ENCODE peak calls at places on chromosomes 2 and 18, in seven cellular contexts. One of them, this sample, is unnamed.

GRCh38 chr18:9971313-9971920 is 57.6 kb downstream of the VAPA start:
- DNase-seq in IMR-90: peak; percentile 81
- DNase-seq in sigmoid colon: peak; percentile 87
- DNase-seq in astrocyte of the spinal cord: peak; percentile 87
- DNase-seq in GM12878: peak; percentile 27
- DNase-seq in SK-N-SH: peak; percentile 70
- DNase-seq in progenitor cell of endocrine pancreas: peak; percentile 56
- DNase-seq in this sample: peak; percentile 41

GRCh38 chr2:62362561-62362960 is 143.4 kb downstream of the TMEM17 start:
- DNase-seq in IMR-90: no peak
- DNase-seq in sigmoid colon: no peak
- DNase-seq in astrocyte of the spinal cord: no peak
- DNase-seq in GM12878: no peak
- DNase-seq in SK-N-SH: no peak
- DNase-seq in progenitor cell of endocrine pancreas: no peak
- DNase-seq in this sample: peak; percentile 39

GRCh38 chr2:8662239-8662879 is 19.5 kb upstream of the ID2 start:
- DNase-seq in IMR-90: peak; percentile 90
- DNase-seq in sigmoid colon: no peak
- DNase-seq in astrocyte of the spinal cord: peak; percentile 82
- DNase-seq in GM12878: no peak
- DNase-seq in SK-N-SH: peak; percentile 57
- DNase-seq in progenitor cell of endocrine pancreas: no peak
- DNase-seq in this sample: no peak

GRCh38 chr2:162465430-162465829 is 121.5 kb downstream of the GCA start:
- DNase-seq in IMR-90: no peak
- DNase-seq in sigmoid colon: no peak
- DNase-seq in astrocyte of the spinal cord: no peak
- DNase-seq in GM12878: no peak
- DNase-seq in SK-N-SH: no peak
- DNase-seq in progenitor cell of endocrine pancreas: no peak
- DNase-seq in this sample: no peak

GRCh38 chr2:38465789-38466127 is 88.7 kb upstream of the ATL2 start:
- DNase-seq in IMR-90: peak; percentile 21
- DNase-seq in sigmoid colon: no peak
- DNase-seq in astrocyte of the spinal cord: peak; percentile 33
- DNase-seq in GM12878: no peak
- DNase-seq in SK-N-SH: peak; percentile 44
- DNase-seq in progenitor cell of endocrine pancreas: no peak
- DNase-seq in this sample: peak; percentile 19

GRCh38 chr18:45384137-45384998 is 230.9 kb upstream of the SLC14A2 start:
- DNase-seq in IMR-90: peak; percentile 35
- DNase-seq in sigmoid colon: no peak
- DNase-seq in astrocyte of the spinal cord: peak; percentile 57
- DNase-seq in GM12878: peak; percentile 8
- DNase-seq in SK-N-SH: peak; percentile 60
- DNase-seq in progenitor cell of endocrine pancreas: peak; percentile 51
- DNase-seq in this sample: peak; percentile 29

GRCh38 chr18:59509477-59510173 is 150.6 kb upstream of the LMAN1 start:
- DNase-seq in IMR-90: no peak
- DNase-seq in sigmoid colon: peak; percentile 85
- DNase-seq in astrocyte of the spinal cord: no peak
- DNase-seq in GM12878: no peak
- DNase-seq in SK-N-SH: no peak
- DNase-seq in progenitor cell of endocrine pancreas: no peak
- DNase-seq in this sample: no peak

GRCh38 chr2:157258520-157259326 is 1.2 kb downstream of the GALNT5 start:
- DNase-seq in IMR-90: no peak
- DNase-seq in sigmoid colon: no peak
- DNase-seq in astrocyte of the spinal cord: no peak
- DNase-seq in GM12878: no peak
- DNase-seq in SK-N-SH: no peak
- DNase-seq in progenitor cell of endocrine pancreas: no peak
- DNase-seq in this sample: no peak

GRCh38 chr2:149733936-149734685 is 146.5 kb upstream of the MMADHC start:
- DNase-seq in IMR-90: peak; percentile 48
- DNase-seq in sigmoid colon: no peak
- DNase-seq in astrocyte of the spinal cord: peak; percentile 48
- DNase-seq in GM12878: no peak
- DNase-seq in SK-N-SH: peak; percentile 4
- DNase-seq in progenitor cell of endocrine pancreas: no peak
- DNase-seq in this sample: no peak

GRCh38 chr18:76670564-76671288 is 151.6 kb upstream of the ZNF236 start:
- DNase-seq in IMR-90: no peak
- DNase-seq in sigmoid colon: peak; percentile 73
- DNase-seq in astrocyte of the spinal cord: no peak
- DNase-seq in GM12878: no peak
- DNase-seq in SK-N-SH: no peak
- DNase-seq in progenitor cell of endocrine pancreas: no peak
- DNase-seq in this sample: no peak

GRCh38 chr18:65415167-65415566 is 335.6 kb upstream of the CDH7 start:
- DNase-seq in IMR-90: no peak
- DNase-seq in sigmoid colon: no peak
- DNase-seq in astrocyte of the spinal cord: peak; percentile 6
- DNase-seq in GM12878: no peak
- DNase-seq in SK-N-SH: no peak
- DNase-seq in progenitor cell of endocrine pancreas: no peak
- DNase-seq in this sample: no peak

GRCh38 chr2:164953279-164953678 is 2.0 kb downstream of the SLC38A11 start:
- DNase-seq in IMR-90: no peak
- DNase-seq in sigmoid colon: no peak
- DNase-seq in astrocyte of the spinal cord: no peak
- DNase-seq in GM12878: no peak
- DNase-seq in SK-N-SH: no peak
- DNase-seq in progenitor cell of endocrine pancreas: no peak
- DNase-seq in this sample: no peak

GRCh38 chr18:34977787-34978532 is 63.3 kb upstream of the MAPRE2 start:
- DNase-seq in IMR-90: peak; percentile 6
- DNase-seq in sigmoid colon: peak; percentile 70
- DNase-seq in astrocyte of the spinal cord: no peak
- DNase-seq in GM12878: no peak
- DNase-seq in SK-N-SH: peak; percentile 39
- DNase-seq in progenitor cell of endocrine pancreas: peak; percentile 39
- DNase-seq in this sample: no peak

GRCh38 chr2:10405441-10405840 is 42.7 kb downstream of the ODC1 start:
- DNase-seq in IMR-90: peak; percentile 95
- DNase-seq in sigmoid colon: peak; percentile 95
- DNase-seq in astrocyte of the spinal cord: peak; percentile 90
- DNase-seq in GM12878: no peak
- DNase-seq in SK-N-SH: peak; percentile 84
- DNase-seq in progenitor cell of endocrine pancreas: no peak
- DNase-seq in this sample: no peak

GRCh38 chr2:162579986-162580385 is 236.1 kb downstream of the GCA start:
- DNase-seq in IMR-90: no peak
- DNase-seq in sigmoid colon: no peak
- DNase-seq in astrocyte of the spinal cord: peak; percentile 6
- DNase-seq in GM12878: no peak
- DNase-seq in SK-N-SH: no peak
- DNase-seq in progenitor cell of endocrine pancreas: no peak
- DNase-seq in this sample: no peak

GRCh38 chr2:156867201-156867600 is 390.3 kb upstream of the GALNT5 start:
- DNase-seq in IMR-90: peak; percentile 33
- DNase-seq in sigmoid colon: no peak
- DNase-seq in astrocyte of the spinal cord: peak; percentile 5
- DNase-seq in GM12878: no peak
- DNase-seq in SK-N-SH: no peak
- DNase-seq in progenitor cell of endocrine pancreas: no peak
- DNase-seq in this sample: no peak

GRCh38 chr2:166173263-166173662 is 45.4 kb upstream of the SCN1A start:
- DNase-seq in IMR-90: no peak
- DNase-seq in sigmoid colon: no peak
- DNase-seq in astrocyte of the spinal cord: no peak
- DNase-seq in GM12878: no peak
- DNase-seq in SK-N-SH: no peak
- DNase-seq in progenitor cell of endocrine pancreas: no peak
- DNase-seq in this sample: no peak

GRCh38 chr2:141528990-141529389 is 601.8 kb downstream of the LRP1B start:
- DNase-seq in IMR-90: no peak
- DNase-seq in sigmoid colon: no peak
- DNase-seq in astrocyte of the spinal cord: no peak
- DNase-seq in GM12878: no peak
- DNase-seq in SK-N-SH: no peak
- DNase-seq in progenitor cell of endocrine pancreas: no peak
- DNase-seq in this sample: no peak

GRCh38 chr2:173076557-173077345 is 1.1 kb downstream of the MAP3K20 start:
- DNase-seq in IMR-90: peak; percentile 48
- DNase-seq in sigmoid colon: peak; percentile 74
- DNase-seq in astrocyte of the spinal cord: peak; percentile 79
- DNase-seq in GM12878: peak; percentile 20
- DNase-seq in SK-N-SH: peak; percentile 72
- DNase-seq in progenitor cell of endocrine pancreas: peak; percentile 17
- DNase-seq in this sample: peak; percentile 25

GRCh38 chr2:48900321-48901014 is 144.9 kb upstream of the LHCGR start:
- DNase-seq in IMR-90: no peak
- DNase-seq in sigmoid colon: no peak
- DNase-seq in astrocyte of the spinal cord: no peak
- DNase-seq in GM12878: no peak
- DNase-seq in SK-N-SH: peak; percentile 64
- DNase-seq in progenitor cell of endocrine pancreas: no peak
- DNase-seq in this sample: no peak

GRCh38 chr2:73938761-73939352 is 12.2 kb downstream of the DGUOK start:
- DNase-seq in IMR-90: peak; percentile 79
- DNase-seq in sigmoid colon: no peak
- DNase-seq in astrocyte of the spinal cord: peak; percentile 83
- DNase-seq in GM12878: no peak
- DNase-seq in SK-N-SH: peak; percentile 33
- DNase-seq in progenitor cell of endocrine pancreas: no peak
- DNase-seq in this sample: no peak

GRCh38 chr2:240958366-240959213 is 39.8 kb upstream of the SNED1 start:
- DNase-seq in IMR-90: no peak
- DNase-seq in sigmoid colon: peak; percentile 55
- DNase-seq in astrocyte of the spinal cord: no peak
- DNase-seq in GM12878: no peak
- DNase-seq in SK-N-SH: peak; percentile 39
- DNase-seq in progenitor cell of endocrine pancreas: peak; percentile 5
- DNase-seq in this sample: no peak

GRCh38 chr2:80573950-80574349 is 269.4 kb upstream of the LRRTM1 start:
- DNase-seq in IMR-90: no peak
- DNase-seq in sigmoid colon: no peak
- DNase-seq in astrocyte of the spinal cord: no peak
- DNase-seq in GM12878: no peak
- DNase-seq in SK-N-SH: no peak
- DNase-seq in progenitor cell of endocrine pancreas: no peak
- DNase-seq in this sample: no peak

GRCh38 chr2:209566250-209566649 is 142.4 kb downstream of the MAP2 start:
- DNase-seq in IMR-90: no peak
- DNase-seq in sigmoid colon: no peak
- DNase-seq in astrocyte of the spinal cord: no peak
- DNase-seq in GM12878: no peak
- DNase-seq in SK-N-SH: no peak
- DNase-seq in progenitor cell of endocrine pancreas: no peak
- DNase-seq in this sample: no peak

GRCh38 chr2:1516798-1517060 is 103.5 kb downstream of the TPO start:
- DNase-seq in IMR-90: no peak
- DNase-seq in sigmoid colon: peak; percentile 48
- DNase-seq in astrocyte of the spinal cord: no peak
- DNase-seq in GM12878: no peak
- DNase-seq in SK-N-SH: no peak
- DNase-seq in progenitor cell of endocrine pancreas: no peak
- DNase-seq in this sample: no peak

GRCh38 chr2:206230060-206230890 is 44.2 kb upstream of the ZDBF2 start:
- DNase-seq in IMR-90: no peak
- DNase-seq in sigmoid colon: no peak
- DNase-seq in astrocyte of the spinal cord: peak; percentile 43
- DNase-seq in GM12878: no peak
- DNase-seq in SK-N-SH: peak; percentile 38
- DNase-seq in progenitor cell of endocrine pancreas: no peak
- DNase-seq in this sample: no peak

GRCh38 chr18:26442139-26442538 is 106.2 kb downstream of the KCTD1 start:
- DNase-seq in IMR-90: no peak
- DNase-seq in sigmoid colon: no peak
- DNase-seq in astrocyte of the spinal cord: no peak
- DNase-seq in GM12878: no peak
- DNase-seq in SK-N-SH: no peak
- DNase-seq in progenitor cell of endocrine pancreas: no peak
- DNase-seq in this sample: no peak

GRCh38 chr2:175002547-175003274 is 2.5 kb downstream of the CHN1 start:
- DNase-seq in IMR-90: no peak
- DNase-seq in sigmoid colon: no peak
- DNase-seq in astrocyte of the spinal cord: no peak
- DNase-seq in GM12878: no peak
- DNase-seq in SK-N-SH: no peak
- DNase-seq in progenitor cell of endocrine pancreas: no peak
- DNase-seq in this sample: no peak

GRCh38 chr2:146821836-146822316 is 1023.0 kb upstream of the ACVR2A start:
- DNase-seq in IMR-90: peak; percentile 32
- DNase-seq in sigmoid colon: no peak
- DNase-seq in astrocyte of the spinal cord: peak; percentile 85
- DNase-seq in GM12878: no peak
- DNase-seq in SK-N-SH: no peak
- DNase-seq in progenitor cell of endocrine pancreas: no peak
- DNase-seq in this sample: no peak

GRCh38 chr2:67660871-67661270 is 263.7 kb downstream of the ETAA1 start:
- DNase-seq in IMR-90: peak; percentile 51
- DNase-seq in sigmoid colon: no peak
- DNase-seq in astrocyte of the spinal cord: no peak
- DNase-seq in GM12878: no peak
- DNase-seq in SK-N-SH: no peak
- DNase-seq in progenitor cell of endocrine pancreas: no peak
- DNase-seq in this sample: no peak
- TF ChIP-seq CTCF in IMR-90: no peak
- TF ChIP-seq CTCF in sigmoid colon: no peak
- TF ChIP-seq CTCF in astrocyte of the spinal cord: no peak
- TF ChIP-seq CTCF in GM12878: no peak
- TF ChIP-seq CTCF in SK-N-SH: no peak
- TF ChIP-seq CTCF in progenitor cell of endocrine pancreas: no peak
- TF ChIP-seq CTCF in this sample: no peak

GRCh38 chr18:67456691-67457090 is 59.8 kb downstream of the DSEL start:
- DNase-seq in IMR-90: no peak
- DNase-seq in sigmoid colon: no peak
- DNase-seq in astrocyte of the spinal cord: no peak
- DNase-seq in GM12878: no peak
- DNase-seq in SK-N-SH: no peak
- DNase-seq in progenitor cell of endocrine pancreas: no peak
- DNase-seq in this sample: no peak
- TF ChIP-seq CTCF in IMR-90: no peak
- TF ChIP-seq CTCF in sigmoid colon: no peak
- TF ChIP-seq CTCF in astrocyte of the spinal cord: no peak
- TF ChIP-seq CTCF in GM12878: no peak
- TF ChIP-seq CTCF in SK-N-SH: peak; percentile 17
- TF ChIP-seq CTCF in progenitor cell of endocrine pancreas: peak; percentile 28
- TF ChIP-seq CTCF in this sample: no peak

GRCh38 chr2:193240752-193241151 is 1046.0 kb upstream of the TMEFF2 start:
- DNase-seq in IMR-90: no peak
- DNase-seq in sigmoid colon: no peak
- DNase-seq in astrocyte of the spinal cord: no peak
- DNase-seq in GM12878: no peak
- DNase-seq in SK-N-SH: peak; percentile 4
- DNase-seq in progenitor cell of endocrine pancreas: no peak
- DNase-seq in this sample: no peak
- TF ChIP-seq CTCF in IMR-90: no peak
- TF ChIP-seq CTCF in sigmoid colon: no peak
- TF ChIP-seq CTCF in astrocyte of the spinal cord: peak; percentile 38
- TF ChIP-seq CTCF in GM12878: peak; percentile 18
- TF ChIP-seq CTCF in SK-N-SH: peak; percentile 54
- TF ChIP-seq CTCF in progenitor cell of endocrine pancreas: peak; percentile 56
- TF ChIP-seq CTCF in this sample: peak; percentile 37

DNA sequence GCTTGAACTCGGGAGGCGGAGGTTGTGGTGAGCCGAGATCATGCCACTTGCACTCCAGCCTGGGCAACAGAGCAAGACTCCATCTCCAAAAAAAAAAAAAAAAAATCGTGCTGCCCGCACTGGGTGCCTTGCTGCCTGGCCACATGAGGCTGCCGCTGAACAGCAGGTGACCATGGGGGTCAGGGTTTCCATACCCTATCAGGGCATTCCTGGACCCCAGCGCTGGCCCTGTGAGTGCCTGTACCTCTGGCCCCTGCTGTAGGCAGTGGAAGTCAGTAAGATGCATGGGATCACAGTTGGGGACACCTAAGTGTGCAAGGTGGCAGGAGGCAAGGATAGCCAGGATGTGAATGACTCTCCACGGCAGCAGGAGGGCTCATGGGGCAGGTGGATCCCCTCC is 18.9 kb downstream of the SAG start:
- DNase-seq in IMR-90: no peak
- DNase-seq in sigmoid colon: no peak
- DNase-seq in astrocyte of the spinal cord: no peak
- DNase-seq in GM12878: no peak
- DNase-seq in SK-N-SH: no peak
- DNase-seq in progenitor cell of endocrine pancreas: no peak
- DNase-seq in this sample: no peak
- TF ChIP-seq CTCF in IMR-90: no peak
- TF ChIP-seq CTCF in sigmoid colon: no peak
- TF ChIP-seq CTCF in astrocyte of the spinal cord: no peak
- TF ChIP-seq CTCF in GM12878: no peak
- TF ChIP-seq CTCF in SK-N-SH: no peak
- TF ChIP-seq CTCF in progenitor cell of endocrine pancreas: no peak
- TF ChIP-seq CTCF in this sample: no peak

This sample was measured in GM12864.